ENCODE peak calls at places on chromosomes 7 and 10, in five cellular contexts. One of them, this sample, is unnamed. For H3K4me1 and H3K27me3, the result is how much of the 10 kb centered on the place peaks cover.

GRCh38 chr10:5584895-5585516 is 60.2 kb downstream of the CALML3 start:
- DNase-seq in body of pancreas: no peak
- DNase-seq in cardiac muscle cell: no peak
- DNase-seq in endothelial cell of umbilical vein: no peak
- DNase-seq in SJSA1: peak
- DNase-seq in this sample: peak

GRCh38 chr7:132279718-132280117 is 296.6 kb downstream of the PLXNA4 start:
- DNase-seq in body of pancreas: no peak
- DNase-seq in cardiac muscle cell: no peak
- DNase-seq in endothelial cell of umbilical vein: no peak
- DNase-seq in SJSA1: no peak
- DNase-seq in this sample: no peak

GRCh38 chr10:87505366-87506113 is 847 bp downstream of the MINPP1 start:
- DNase-seq in body of pancreas: peak
- DNase-seq in cardiac muscle cell: peak
- DNase-seq in endothelial cell of umbilical vein: peak
- DNase-seq in SJSA1: peak
- DNase-seq in this sample: peak

GRCh38 chr10:97042081-97042480 is 143.7 kb downstream of the SLIT1 start:
- DNase-seq in body of pancreas: no peak
- DNase-seq in cardiac muscle cell: no peak
- DNase-seq in endothelial cell of umbilical vein: no peak
- DNase-seq in SJSA1: no peak
- DNase-seq in this sample: no peak

GRCh38 chr10:58698777-58699356 is 186.2 kb downstream of the BICC1 start:
- DNase-seq in body of pancreas: no peak
- DNase-seq in cardiac muscle cell: no peak
- DNase-seq in endothelial cell of umbilical vein: no peak
- DNase-seq in SJSA1: peak
- DNase-seq in this sample: no peak

GRCh38 chr10:3067045-3067858 is at the start of gene PFKP:
- DNase-seq in body of pancreas: no peak
- DNase-seq in cardiac muscle cell: peak
- DNase-seq in endothelial cell of umbilical vein: no peak
- DNase-seq in SJSA1: peak
- DNase-seq in this sample: no peak

GRCh38 chr7:30771859-30772429 is 727 bp downstream of the MINDY4 start:
- DNase-seq in body of pancreas: no peak
- DNase-seq in cardiac muscle cell: no peak
- DNase-seq in endothelial cell of umbilical vein: peak
- DNase-seq in SJSA1: peak
- DNase-seq in this sample: no peak

GRCh38 chr10:68543004-68543918 is 15.9 kb upstream of the SLC25A16 start:
- DNase-seq in body of pancreas: no peak
- DNase-seq in cardiac muscle cell: no peak
- DNase-seq in endothelial cell of umbilical vein: no peak
- DNase-seq in SJSA1: no peak
- DNase-seq in this sample: no peak

GRCh38 chr7:122746948-122747347 is 44.2 kb upstream of the RNF148 start:
- DNase-seq in body of pancreas: no peak
- DNase-seq in cardiac muscle cell: no peak
- DNase-seq in endothelial cell of umbilical vein: no peak
- DNase-seq in SJSA1: no peak
- DNase-seq in this sample: no peak

GRCh38 chr7:127713758-127714157 is 61.8 kb downstream of the SND1 start:
- DNase-seq in body of pancreas: peak
- DNase-seq in cardiac muscle cell: no peak
- DNase-seq in endothelial cell of umbilical vein: no peak
- DNase-seq in SJSA1: no peak
- DNase-seq in this sample: no peak

GRCh38 chr7:29970158-29970557 is 19.4 kb downstream of the SCRN1 start:
- DNase-seq in body of pancreas: no peak
- DNase-seq in cardiac muscle cell: no peak
- DNase-seq in endothelial cell of umbilical vein: no peak
- DNase-seq in SJSA1: no peak
- DNase-seq in this sample: no peak

GRCh38 chr7:9488555-9488954 is 1055.1 kb downstream of the NXPH1 start:
- DNase-seq in body of pancreas: no peak
- DNase-seq in cardiac muscle cell: no peak
- DNase-seq in endothelial cell of umbilical vein: peak
- DNase-seq in SJSA1: peak
- DNase-seq in this sample: no peak

GRCh38 chr7:50306491-50307367 is 2.2 kb downstream of the IKZF1 start:
- DNase-seq in body of pancreas: no peak
- DNase-seq in cardiac muscle cell: no peak
- DNase-seq in endothelial cell of umbilical vein: no peak
- DNase-seq in SJSA1: no peak
- DNase-seq in this sample: no peak

GRCh38 chr7:131327049-131327625 is 539 bp upstream of the MKLN1 start:
- DNase-seq in body of pancreas: peak
- DNase-seq in cardiac muscle cell: peak
- DNase-seq in endothelial cell of umbilical vein: peak
- DNase-seq in SJSA1: no peak
- DNase-seq in this sample: no peak

GRCh38 chr7:66301249-66301648 is 96.1 kb downstream of the TPST1 start:
- DNase-seq in body of pancreas: no peak
- DNase-seq in cardiac muscle cell: no peak
- DNase-seq in endothelial cell of umbilical vein: no peak
- DNase-seq in SJSA1: no peak
- DNase-seq in this sample: no peak

GRCh38 chr10:22693860-22694259 is 20.5 kb downstream of the PIP4K2A start:
- DNase-seq in body of pancreas: no peak
- DNase-seq in cardiac muscle cell: no peak
- DNase-seq in endothelial cell of umbilical vein: no peak
- DNase-seq in SJSA1: no peak
- DNase-seq in this sample: no peak

GRCh38 chr10:33328253-33328652 is 6.2 kb downstream of the NRP1 start:
- DNase-seq in body of pancreas: no peak
- DNase-seq in cardiac muscle cell: no peak
- DNase-seq in endothelial cell of umbilical vein: no peak
- DNase-seq in SJSA1: no peak
- DNase-seq in this sample: no peak
- H3K27ac ChIP-seq in body of pancreas: no peak
- H3K27ac ChIP-seq in cardiac muscle cell: peak
- H3K27ac ChIP-seq in endothelial cell of umbilical vein: no peak
- H3K27ac ChIP-seq in SJSA1: no peak
- H3K27ac ChIP-seq in this sample: no peak

DNA sequence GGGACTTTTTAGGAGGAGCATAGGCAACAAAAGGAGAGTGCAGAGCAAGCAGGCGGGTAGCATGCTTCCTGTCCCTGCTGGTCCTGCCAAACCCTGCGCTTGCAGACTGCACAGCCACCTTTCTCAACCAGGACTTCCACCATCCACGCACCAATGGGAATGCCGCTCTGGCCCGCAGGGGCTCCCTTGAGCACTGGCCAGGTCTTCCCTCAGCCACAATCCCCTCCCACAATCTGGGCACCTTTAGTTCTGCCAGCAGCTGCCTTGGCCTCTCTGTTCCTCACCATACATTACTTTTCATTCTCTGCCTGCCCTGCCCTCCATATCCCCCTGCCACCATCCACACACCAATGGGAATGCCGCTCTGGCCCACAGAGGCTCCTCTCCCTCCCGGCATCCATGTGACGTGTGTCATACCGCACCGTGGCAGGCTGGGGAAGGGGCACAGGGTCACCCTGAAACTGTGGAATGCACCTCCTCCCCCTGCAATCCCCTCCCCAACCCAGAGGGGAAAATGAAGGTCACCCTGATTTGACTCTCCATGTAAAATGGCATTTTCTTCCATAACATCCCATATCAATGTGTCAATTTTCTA is 97.3 kb upstream of the MACROH2A2 start:
- DNase-seq in body of pancreas: no peak
- DNase-seq in cardiac muscle cell: no peak
- DNase-seq in endothelial cell of umbilical vein: no peak
- DNase-seq in SJSA1: no peak
- DNase-seq in this sample: no peak
- H3K4me1 ChIP-seq in body of pancreas: under half
- H3K4me1 ChIP-seq in cardiac muscle cell: under half
- H3K4me1 ChIP-seq in endothelial cell of umbilical vein: under half
- H3K4me1 ChIP-seq in SJSA1: under half
- H3K4me1 ChIP-seq in this sample: under half

DNA sequence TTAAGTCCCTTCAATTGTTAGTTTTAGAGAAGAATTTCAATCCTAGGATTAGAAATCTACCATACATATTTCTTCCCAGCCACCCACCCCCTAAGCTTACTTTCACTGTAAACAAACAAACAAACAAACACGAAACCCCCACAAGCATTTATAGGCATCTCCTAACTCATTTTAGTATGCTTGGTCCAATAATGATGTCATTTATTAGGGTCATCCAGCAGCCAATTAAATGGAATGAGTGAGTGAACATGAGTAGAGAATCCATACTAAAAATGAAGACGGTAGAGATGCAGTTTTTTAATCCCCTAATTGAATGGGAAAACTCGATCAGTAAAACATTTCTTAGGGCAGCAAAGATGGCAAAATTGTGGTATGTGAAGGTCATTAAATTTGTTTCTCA is 3.2 kb downstream of the TAC1 start:
- DNase-seq in body of pancreas: no peak
- DNase-seq in cardiac muscle cell: no peak
- DNase-seq in endothelial cell of umbilical vein: no peak
- DNase-seq in SJSA1: no peak
- DNase-seq in this sample: no peak
- H3K27me3 ChIP-seq in body of pancreas: under half
- H3K27me3 ChIP-seq in cardiac muscle cell: half or more
- H3K27me3 ChIP-seq in endothelial cell of umbilical vein: under half
- H3K27me3 ChIP-seq in SJSA1: under half
- H3K27me3 ChIP-seq in this sample: half or more

GRCh38 chr7:4748267-4748666 is 27.2 kb upstream of the AP5Z1 start:
- DNase-seq in body of pancreas: no peak
- DNase-seq in cardiac muscle cell: no peak
- DNase-seq in endothelial cell of umbilical vein: peak
- DNase-seq in SJSA1: no peak
- DNase-seq in this sample: no peak

GRCh38 chr7:4745971-4746919 is 29.2 kb upstream of the AP5Z1 start:
- DNase-seq in body of pancreas: peak
- DNase-seq in cardiac muscle cell: no peak
- DNase-seq in endothelial cell of umbilical vein: peak
- DNase-seq in SJSA1: peak
- DNase-seq in this sample: no peak

GRCh38 chr7:4749363-4749762 is 26.1 kb upstream of the AP5Z1 start:
- DNase-seq in body of pancreas: no peak
- DNase-seq in cardiac muscle cell: no peak
- DNase-seq in endothelial cell of umbilical vein: no peak
- DNase-seq in SJSA1: no peak
- DNase-seq in this sample: no peak

GRCh38 chr7:4747013-4747412 is 28.4 kb upstream of the AP5Z1 start:
- DNase-seq in body of pancreas: no peak
- DNase-seq in cardiac muscle cell: no peak
- DNase-seq in endothelial cell of umbilical vein: no peak
- DNase-seq in SJSA1: no peak
- DNase-seq in this sample: no peak

DNA sequence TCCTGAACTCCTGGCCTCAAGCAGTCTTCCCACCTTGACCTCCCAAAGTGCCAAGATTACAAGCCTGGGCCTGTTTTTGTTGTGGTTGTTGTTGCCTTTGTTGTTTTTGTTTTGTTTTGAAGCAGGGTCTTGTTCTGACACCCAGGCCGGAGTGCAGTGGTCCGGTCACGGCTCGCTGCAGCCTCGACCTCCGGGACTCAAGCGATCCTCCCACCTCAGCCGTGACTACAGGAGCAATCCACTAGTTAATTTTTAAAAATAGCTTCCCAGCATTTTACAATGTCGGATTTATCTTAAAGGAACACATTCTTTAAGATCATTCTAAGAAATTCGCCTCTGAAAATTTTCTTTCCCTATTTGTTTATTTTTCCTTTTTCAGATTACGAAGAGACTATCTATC is 27.7 kb upstream of the AP5Z1 start:
- DNase-seq in body of pancreas: no peak
- DNase-seq in cardiac muscle cell: no peak
- DNase-seq in endothelial cell of umbilical vein: no peak
- DNase-seq in SJSA1: no peak
- DNase-seq in this sample: no peak
- H3K27ac ChIP-seq in body of pancreas: no peak
- H3K27ac ChIP-seq in cardiac muscle cell: no peak
- H3K27ac ChIP-seq in endothelial cell of umbilical vein: peak
- H3K27ac ChIP-seq in SJSA1: no peak
- H3K27ac ChIP-seq in this sample: peak

DNA sequence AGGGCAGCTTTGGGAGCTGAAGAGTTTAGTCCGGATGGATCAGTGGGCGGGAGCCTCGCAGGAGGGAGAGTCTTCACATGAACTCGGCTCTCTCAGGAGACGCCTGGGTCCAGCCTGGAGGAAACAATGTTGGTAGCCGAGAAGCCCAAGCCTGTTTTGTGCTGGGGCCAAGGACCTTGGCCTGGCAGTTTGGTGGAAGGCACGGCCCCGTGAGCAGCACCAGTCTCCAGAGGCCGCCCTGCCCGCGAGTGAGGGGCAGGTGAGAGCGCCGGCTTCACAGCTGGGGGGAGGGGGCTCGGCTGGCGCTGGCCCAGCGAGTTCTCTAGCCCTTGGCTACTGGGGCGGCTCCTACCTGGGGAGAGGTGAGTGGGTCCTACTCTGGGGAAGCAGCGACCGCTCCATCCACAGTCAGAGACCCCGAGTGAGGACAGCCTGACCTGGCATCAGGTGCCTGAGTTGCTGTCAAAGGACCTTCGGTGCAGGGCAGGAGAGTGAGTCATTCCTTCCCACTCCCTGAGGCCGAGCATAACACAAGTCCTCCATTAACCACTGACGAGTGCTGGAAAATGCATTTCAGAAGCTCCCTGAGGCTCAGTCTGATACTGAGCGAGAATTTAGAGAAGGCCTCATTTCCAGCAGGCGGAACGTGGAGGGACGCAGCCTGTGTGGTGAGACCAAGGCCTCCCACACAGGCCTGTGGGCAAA is 89.3 kb upstream of the DIP2C start:
- DNase-seq in body of pancreas: no peak
- DNase-seq in cardiac muscle cell: no peak
- DNase-seq in endothelial cell of umbilical vein: no peak
- DNase-seq in SJSA1: no peak
- DNase-seq in this sample: no peak
- H3K4me1 ChIP-seq in body of pancreas: under half
- H3K4me1 ChIP-seq in cardiac muscle cell: under half
- H3K4me1 ChIP-seq in endothelial cell of umbilical vein: under half
- H3K4me1 ChIP-seq in SJSA1: under half
- H3K4me1 ChIP-seq in this sample: under half

GRCh38 chr7:101436226-101436745 is 73.6 kb downstream of the COL26A1 start:
- DNase-seq in body of pancreas: no peak
- DNase-seq in cardiac muscle cell: no peak
- DNase-seq in endothelial cell of umbilical vein: no peak
- DNase-seq in SJSA1: no peak
- DNase-seq in this sample: no peak
- H3K27me3 ChIP-seq in body of pancreas: under half
- H3K27me3 ChIP-seq in cardiac muscle cell: under half
- H3K27me3 ChIP-seq in endothelial cell of umbilical vein: under half
- H3K27me3 ChIP-seq in SJSA1: under half
- H3K27me3 ChIP-seq in this sample: under half

DNA sequence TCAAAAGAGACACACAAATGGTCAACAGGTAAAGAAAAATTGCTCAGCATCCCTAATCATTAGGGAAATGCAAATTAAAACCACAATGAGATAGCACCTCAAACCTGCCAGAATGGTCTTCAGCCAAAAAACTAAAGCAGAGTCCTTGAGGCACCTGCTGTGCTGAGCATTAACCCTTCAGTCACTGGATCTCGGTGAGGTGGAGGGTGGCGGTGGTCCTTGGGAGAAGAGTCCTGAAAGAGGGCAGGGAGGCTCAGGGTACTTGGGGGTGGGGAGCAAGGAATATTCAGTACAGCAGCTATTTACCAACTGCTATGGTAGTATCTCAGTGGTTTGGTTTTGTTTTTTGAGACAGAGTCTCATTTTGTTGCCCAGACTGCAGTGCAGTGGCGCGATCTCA is 7.1 kb downstream of the KIAA1549 start:
- DNase-seq in body of pancreas: no peak
- DNase-seq in cardiac muscle cell: no peak
- DNase-seq in endothelial cell of umbilical vein: no peak
- DNase-seq in SJSA1: no peak
- DNase-seq in this sample: no peak
- H3K27ac ChIP-seq in body of pancreas: no peak
- H3K27ac ChIP-seq in cardiac muscle cell: no peak
- H3K27ac ChIP-seq in endothelial cell of umbilical vein: no peak
- H3K27ac ChIP-seq in SJSA1: no peak
- H3K27ac ChIP-seq in this sample: no peak

This sample was measured in upper lobe of right lung.